ENCODE peak calls at places on chromosomes 5 and 9, in four cellular contexts. Y is sigmoid colon, B is spleen, M is HCT116. X is an unnamed sample.

GRCh38 chr5:15500326-15500958 is 462 bp downstream of the FBXL7 start:
- DNase-seq in M (no peak), B (peak; percentile 75), Y (peak; percentile 81), X (peak; percentile 20)

GRCh38 chr9:103902263-103902662 is 191.8 kb upstream of the SMC2 start:
- DNase-seq in B (no peak), M (no peak), Y (no peak), X (no peak)

GRCh38 chr5:892390-893136 is at the start of the genes BRD9 and TRIP13:
- DNase-seq in B (peak; percentile 96), Y (peak; percentile 88), M (peak; percentile 38), X (peak; percentile 88)

GRCh38 chr9:134892221-134892620 is 11.6 kb downstream of the FCN2 start:
- DNase-seq in M (no peak), Y (no peak), B (peak; percentile 58), X (no peak)

GRCh38 chr9:14907360-14907685 is 2.9 kb downstream of the FREM1 start:
- DNase-seq in B (no peak), M (no peak), Y (no peak), X (no peak)

GRCh38 chr5:68148096-68148495 is 67.5 kb upstream of the PIK3R1 start:
- DNase-seq in Y (no peak), B (no peak), M (no peak), X (no peak)

GRCh38 chr5:66223637-66224036 is 79.5 kb downstream of the SREK1 start:
- DNase-seq in M (peak; percentile 21), B (no peak), Y (no peak), X (no peak)

GRCh38 chr5:178182158-178182876 is 4.9 kb downstream of the GMCL2 start:
- DNase-seq in B (no peak), Y (no peak), M (no peak), X (no peak)

GRCh38 chr5:86688414-86688813 is 70.7 kb downstream of the COX7C start:
- DNase-seq in M (no peak), B (no peak), Y (no peak), X (no peak)

GRCh38 chr9:22381170-22381569 is 65.5 kb upstream of the DMRTA1 start:
- DNase-seq in Y (no peak), M (no peak), B (no peak), X (no peak)

GRCh38 chr9:23434654-23435053 is 391.4 kb downstream of the ELAVL2 start:
- DNase-seq in B (no peak), Y (no peak), M (no peak), X (no peak)

GRCh38 chr5:137248476-137248970 is 250.6 kb downstream of the SPOCK1 start:
- DNase-seq in B (no peak), Y (no peak), M (no peak), X (no peak)

GRCh38 chr5:12615141-12615820 is 711.0 kb upstream of the CTNND2 start:
- DNase-seq in M (no peak), B (no peak), Y (no peak), X (no peak)

GRCh38 chr9:126791406-126792230 is 13.2 kb upstream of the ZBTB43 start:
- DNase-seq in B (no peak), M (no peak), Y (peak; percentile 46), X (no peak)

GRCh38 chr9:110578575-110578895 is 1.0 kb downstream of the SVEP1 start:
- DNase-seq in Y (no peak), B (no peak), M (no peak), X (no peak)

GRCh38 chr9:114902773-114903589 is 27.4 kb downstream of the TNFSF8 start:
- DNase-seq in M (no peak), Y (no peak), B (no peak), X (no peak)

GRCh38 chr9:77811832-77812231 is 163.7 kb upstream of the GNA14 start:
- DNase-seq in Y (no peak), M (no peak), B (no peak), X (no peak)

GRCh38 chr5:149257875-149258705 is 13.6 kb upstream of the AFAP1L1 start:
- DNase-seq in M (no peak), Y (no peak), B (no peak), X (no peak)

GRCh38 chr5:51225671-51226419 is 157.4 kb upstream of the ISL1 start:
- DNase-seq in B (no peak), M (no peak), Y (no peak), X (no peak)

GRCh38 chr5:81825237-81825636 is 74.3 kb upstream of the SSBP2 start:
- DNase-seq in B (no peak), M (no peak), Y (peak; percentile 78), X (peak; percentile 20)

GRCh38 chr5:126066795-126067321 is 356.4 kb upstream of the GRAMD2B start:
- DNase-seq in B (no peak), M (no peak), Y (no peak), X (no peak)

GRCh38 chr5:157571357-157571827 is 4.2 kb downstream of the ADAM19 start:
- DNase-seq in B (peak; percentile 87), M (no peak), Y (no peak), X (peak; percentile 65)

GRCh38 chr5:151904127-151904526 is 20.5 kb downstream of the GLRA1 start:
- DNase-seq in B (no peak), M (no peak), Y (no peak), X (no peak)

GRCh38 chr5:133353741-133354140 is 258.6 kb downstream of the FSTL4 start:
- DNase-seq in Y (no peak), B (no peak), M (no peak), X (no peak)

GRCh38 chr9:81363916-81364480 is 325.3 kb downstream of the TLE1 start:
- DNase-seq in B (no peak), Y (no peak), M (no peak), X (no peak)

GRCh38 chr9:21993893-21994525 is at the start of gene CDKN2A:
- DNase-seq in M (no peak), Y (no peak), B (peak; percentile 93), X (peak; percentile 55)

GRCh38 chr9:127566351-127567001 is 45.6 kb upstream of the STXBP1 start:
- DNase-seq in B (no peak), Y (no peak), M (no peak), X (peak; percentile 78)

GRCh38 chr5:152711996-152712395 is 306.9 kb upstream of the NMUR2 start:
- DNase-seq in B (no peak), M (no peak), Y (no peak), X (no peak)

GRCh38 chr9:116873441-116873840 is 186.3 kb downstream of the TRIM32 start:
- DNase-seq in M (no peak), Y (no peak), B (no peak), X (no peak)

GRCh38 chr9:2729003-2729402 is 11.7 kb downstream of the KCNV2 start:
- DNase-seq in Y (no peak), M (no peak), B (no peak), X (no peak)

GRCh38 chr9:79384506-79384905 is 187.3 kb upstream of the TLE4 start:
- DNase-seq in B (no peak), M (no peak), Y (no peak), X (no peak)

GRCh38 chr5:138918680-138919079 is 43.5 kb upstream of the LRRTM2 start:
- DNase-seq in M (no peak), Y (no peak), B (no peak), X (no peak)

GRCh38 chr5:144972317-144972716 is 801.6 kb downstream of the KCTD16 start:
- DNase-seq in Y (no peak), M (no peak), B (no peak), X (no peak)

GRCh38 chr9:6902423-6902822 is 144.7 kb downstream of the KDM4C start:
- DNase-seq in Y (no peak), M (peak; percentile 34), B (no peak), X (no peak)

GRCh38 chr5:108661030-108661429 is 86.7 kb upstream of the FER start:
- DNase-seq in Y (no peak), M (no peak), B (no peak), X (no peak)

GRCh38 chr9:130845901-130846381 is 10.9 kb downstream of the ABL1 start:
- DNase-seq in B (no peak), M (no peak), Y (peak; percentile 79), X (no peak)
- TF ChIP-seq POLR2AphosphoS5 in B (no peak), M (no peak), Y (peak; percentile 58), X (no peak)

GRCh38 chr9:137070201-137070905 is at the start of gene SAPCD2:
- DNase-seq in M (peak; percentile 83), B (peak; percentile 94), Y (peak; percentile 90), X (peak; percentile 90)

GRCh38 chr9:137069508-137070071 is 767 bp downstream of the SAPCD2 start:
- DNase-seq in M (no peak), B (peak; percentile 82), Y (no peak), X (peak; percentile 14)

GRCh38 chr9:137071282-137071681 is 925 bp upstream of the SAPCD2 start:
- DNase-seq in M (no peak), B (peak; percentile 72), Y (no peak), X (peak; percentile 7)

GRCh38 chr9:137068539-137069507 is 1.5 kb downstream of the SAPCD2 start:
- DNase-seq in B (peak; percentile 78), Y (no peak), M (no peak), X (peak; percentile 11)

DNA sequence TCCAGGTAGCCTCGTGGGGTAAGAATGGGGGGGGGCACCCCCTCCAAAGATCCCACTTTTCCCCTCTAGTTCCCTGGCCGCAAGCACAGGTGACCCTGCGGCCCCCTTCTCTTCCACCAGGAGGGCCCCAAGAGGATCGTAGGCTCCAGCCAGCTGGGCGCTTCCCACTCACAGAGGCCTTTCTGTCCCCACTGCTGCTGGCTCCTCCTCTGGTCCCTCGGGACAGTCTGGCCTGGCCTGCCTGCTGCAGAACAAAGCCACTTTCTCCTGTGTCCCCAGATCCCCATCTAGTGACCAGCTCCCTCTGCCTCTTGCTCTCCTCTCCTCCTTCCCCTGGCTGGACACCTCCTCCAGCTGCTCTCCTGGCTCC is 534 bp upstream of the SAPCD2 start:
- DNase-seq in B (no peak), M (no peak), Y (no peak), X (no peak)
- H3K4me3 ChIP-seq in B (peak overlapping the region; percentile 61), M (peak overlapping the region; percentile 82), Y (peak overlapping the region; percentile 48), X (no peak overlapping the region)

GRCh38 chr9:120775859-120776258 is 17.4 kb downstream of the FBXW2 start:
- DNase-seq in M (no peak), Y (no peak), B (no peak), X (no peak)
- H3K36me3 ChIP-seq in M (peaks cover 34% of the 10 kb centered on the region), Y (peaks cover 16% of the 10 kb centered on the region), B (peaks cover 51% of the 10 kb centered on the region), X (no peaks in the 10 kb centered on the region)

GRCh38 chr5:56208681-56209080 is 24.4 kb downstream of the ANKRD55 start:
- DNase-seq in B (no peak), M (no peak), Y (no peak), X (no peak)

GRCh38 chr5:56207537-56207936 is 25.6 kb downstream of the ANKRD55 start:
- DNase-seq in Y (no peak), M (no peak), B (no peak), X (no peak)

GRCh38 chr5:56212127-56212879 is 20.8 kb downstream of the ANKRD55 start:
- DNase-seq in B (no peak), Y (no peak), M (no peak), X (no peak)

GRCh38 chr5:56215019-56215830 is 17.9 kb downstream of the ANKRD55 start:
- DNase-seq in B (no peak), Y (no peak), M (no peak), X (no peak)

DNA sequence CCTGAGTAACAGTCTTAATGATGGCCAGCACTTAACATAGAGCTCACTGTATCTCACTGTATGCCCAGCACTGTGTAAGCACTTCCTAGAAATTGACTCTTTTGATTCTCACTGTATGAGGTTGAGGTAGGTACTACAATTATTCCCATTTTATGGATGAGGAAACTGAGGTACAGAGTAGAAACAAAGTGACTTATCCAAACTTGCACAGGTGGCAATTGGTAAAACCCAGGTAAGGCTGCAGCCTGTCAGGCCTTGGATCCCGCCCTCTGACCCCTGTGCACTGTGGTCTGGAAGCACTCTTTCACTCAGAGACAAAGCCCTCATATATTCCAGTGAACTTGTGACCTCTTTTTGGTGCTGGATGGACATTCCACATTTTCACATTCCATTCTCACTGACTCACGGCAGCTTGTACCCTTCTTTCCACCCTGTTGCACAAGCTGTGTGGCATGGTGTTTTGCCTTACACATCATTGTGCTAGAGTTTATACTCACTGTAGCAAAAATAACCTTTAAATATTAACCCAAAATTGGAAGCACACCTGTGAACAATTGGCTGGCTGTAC is 21.7 kb downstream of the ANKRD55 start:
- DNase-seq in Y (peak; percentile 63), M (peak; percentile 88), B (no peak), X (no peak)
- TF ChIP-seq POLR2AphosphoS5 in Y (no peak), M (no peak), B (no peak), X (peak; percentile 13)

X was measured in transverse colon.